ENCODE peak calls at places on chromosomes 5 and 9, in ten cellular contexts. One of them, this sample, is unnamed.
A peak's percentile ranks its signal among the peaks of the same experiment; 100 is the strongest.

GRCh38 chr5:10573487-10574145 is 9.7 kb downstream of the ANKRD33B start:
- DNase-seq in gastrocnemius medialis: no peak
- DNase-seq in testis: no peak
- DNase-seq in tibial artery: no peak
- DNase-seq in prostate gland: no peak
- DNase-seq in PC-3: no peak
- DNase-seq in suprapubic skin: no peak
- DNase-seq in uterus: no peak
- DNase-seq in heart right ventricle: no peak
- DNase-seq in transverse colon: no peak
- DNase-seq in this sample: no peak

GRCh38 chr5:155729684-155730059 is 597.3 kb upstream of the SGCD start:
- DNase-seq in PC-3: no peak
- DNase-seq in heart right ventricle: peak; percentile 63
- DNase-seq in suprapubic skin: no peak
- DNase-seq in gastrocnemius medialis: no peak
- DNase-seq in testis: peak; percentile 70
- DNase-seq in prostate gland: no peak
- DNase-seq in uterus: no peak
- DNase-seq in transverse colon: no peak
- DNase-seq in tibial artery: no peak
- DNase-seq in this sample: no peak

GRCh38 chr9:2390028-2390427 is 231.6 kb upstream of the VLDLR start:
- DNase-seq in suprapubic skin: no peak
- DNase-seq in testis: no peak
- DNase-seq in prostate gland: no peak
- DNase-seq in gastrocnemius medialis: no peak
- DNase-seq in heart right ventricle: no peak
- DNase-seq in PC-3: no peak
- DNase-seq in tibial artery: no peak
- DNase-seq in uterus: no peak
- DNase-seq in transverse colon: no peak
- DNase-seq in this sample: no peak

GRCh38 chr5:107560377-107560776 is 110.4 kb downstream of the EFNA5 start:
- DNase-seq in suprapubic skin: no peak
- DNase-seq in gastrocnemius medialis: no peak
- DNase-seq in uterus: no peak
- DNase-seq in heart right ventricle: no peak
- DNase-seq in testis: no peak
- DNase-seq in transverse colon: no peak
- DNase-seq in PC-3: no peak
- DNase-seq in tibial artery: no peak
- DNase-seq in prostate gland: no peak
- DNase-seq in this sample: no peak

GRCh38 chr5:147452137-147452838 is 57.6 kb downstream of the DPYSL3 start:
- DNase-seq in gastrocnemius medialis: no peak
- DNase-seq in suprapubic skin: no peak
- DNase-seq in testis: no peak
- DNase-seq in heart right ventricle: no peak
- DNase-seq in uterus: peak; percentile 30
- DNase-seq in PC-3: no peak
- DNase-seq in tibial artery: no peak
- DNase-seq in transverse colon: no peak
- DNase-seq in prostate gland: no peak
- DNase-seq in this sample: no peak

GRCh38 chr5:179377421-179378115 is 32.3 kb upstream of the ADAMTS2 start:
- DNase-seq in PC-3: no peak
- DNase-seq in testis: no peak
- DNase-seq in transverse colon: no peak
- DNase-seq in heart right ventricle: no peak
- DNase-seq in prostate gland: no peak
- DNase-seq in gastrocnemius medialis: no peak
- DNase-seq in tibial artery: no peak
- DNase-seq in suprapubic skin: peak; percentile 49
- DNase-seq in uterus: no peak
- DNase-seq in this sample: no peak

GRCh38 chr5:90626493-90626892 is 67.9 kb downstream of the ADGRV1 start:
- DNase-seq in prostate gland: no peak
- DNase-seq in PC-3: no peak
- DNase-seq in transverse colon: no peak
- DNase-seq in tibial artery: no peak
- DNase-seq in gastrocnemius medialis: no peak
- DNase-seq in uterus: no peak
- DNase-seq in testis: no peak
- DNase-seq in heart right ventricle: no peak
- DNase-seq in suprapubic skin: no peak
- DNase-seq in this sample: no peak

GRCh38 chr9:755454-756381 is 85.8 kb upstream of the DMRT1 start:
- DNase-seq in prostate gland: no peak
- DNase-seq in PC-3: peak; percentile 70
- DNase-seq in transverse colon: no peak
- DNase-seq in tibial artery: no peak
- DNase-seq in gastrocnemius medialis: no peak
- DNase-seq in uterus: no peak
- DNase-seq in heart right ventricle: no peak
- DNase-seq in suprapubic skin: no peak
- DNase-seq in testis: no peak
- DNase-seq in this sample: no peak

GRCh38 chr9:137423810-137424291 is 658 bp downstream of the NOXA1 start:
- DNase-seq in testis: no peak
- DNase-seq in transverse colon: peak; percentile 81
- DNase-seq in prostate gland: no peak
- DNase-seq in tibial artery: no peak
- DNase-seq in heart right ventricle: no peak
- DNase-seq in PC-3: peak; percentile 51
- DNase-seq in suprapubic skin: peak; percentile 81
- DNase-seq in gastrocnemius medialis: no peak
- DNase-seq in uterus: peak; percentile 41
- DNase-seq in this sample: peak; percentile 83

GRCh38 chr5:146291421-146292074 is 47.1 kb upstream of the POU4F3 start:
- DNase-seq in gastrocnemius medialis: no peak
- DNase-seq in heart right ventricle: peak; percentile 16
- DNase-seq in transverse colon: no peak
- DNase-seq in testis: no peak
- DNase-seq in PC-3: peak; percentile 77
- DNase-seq in suprapubic skin: no peak
- DNase-seq in tibial artery: no peak
- DNase-seq in uterus: no peak
- DNase-seq in prostate gland: no peak
- DNase-seq in this sample: no peak

GRCh38 chr5:1324301-1324700 is 20.6 kb downstream of the CLPTM1L start:
- DNase-seq in heart right ventricle: no peak
- DNase-seq in suprapubic skin: no peak
- DNase-seq in PC-3: no peak
- DNase-seq in testis: peak; percentile 9
- DNase-seq in uterus: no peak
- DNase-seq in transverse colon: no peak
- DNase-seq in gastrocnemius medialis: no peak
- DNase-seq in tibial artery: peak; percentile 1
- DNase-seq in prostate gland: no peak
- DNase-seq in this sample: peak; percentile 7
- TF ChIP-seq CTCF in heart right ventricle: no peak
- TF ChIP-seq CTCF in suprapubic skin: no peak
- TF ChIP-seq CTCF in PC-3: no peak
- TF ChIP-seq CTCF in testis: no peak
- TF ChIP-seq CTCF in uterus: no peak
- TF ChIP-seq CTCF in transverse colon: no peak
- TF ChIP-seq CTCF in gastrocnemius medialis: no peak
- TF ChIP-seq CTCF in tibial artery: no peak
- TF ChIP-seq CTCF in prostate gland: no peak
- TF ChIP-seq CTCF in this sample: no peak

GRCh38 chr5:172385164-172385563 is 69.2 kb downstream of the SH3PXD2B start:
- DNase-seq in heart right ventricle: no peak
- DNase-seq in prostate gland: no peak
- DNase-seq in gastrocnemius medialis: no peak
- DNase-seq in uterus: no peak
- DNase-seq in suprapubic skin: no peak
- DNase-seq in tibial artery: no peak
- DNase-seq in testis: no peak
- DNase-seq in transverse colon: no peak
- DNase-seq in PC-3: no peak
- DNase-seq in this sample: no peak

GRCh38 chr5:172385661-172386187 is 68.6 kb downstream of the SH3PXD2B start:
- DNase-seq in gastrocnemius medialis: no peak
- DNase-seq in suprapubic skin: no peak
- DNase-seq in heart right ventricle: no peak
- DNase-seq in uterus: no peak
- DNase-seq in tibial artery: no peak
- DNase-seq in prostate gland: peak; percentile 24
- DNase-seq in testis: no peak
- DNase-seq in PC-3: no peak
- DNase-seq in transverse colon: no peak
- DNase-seq in this sample: no peak

GRCh38 chr5:172395483-172395882 is 58.8 kb downstream of the SH3PXD2B start:
- DNase-seq in gastrocnemius medialis: no peak
- DNase-seq in uterus: no peak
- DNase-seq in PC-3: no peak
- DNase-seq in suprapubic skin: no peak
- DNase-seq in testis: no peak
- DNase-seq in heart right ventricle: no peak
- DNase-seq in prostate gland: no peak
- DNase-seq in tibial artery: no peak
- DNase-seq in transverse colon: no peak
- DNase-seq in this sample: no peak

DNA sequence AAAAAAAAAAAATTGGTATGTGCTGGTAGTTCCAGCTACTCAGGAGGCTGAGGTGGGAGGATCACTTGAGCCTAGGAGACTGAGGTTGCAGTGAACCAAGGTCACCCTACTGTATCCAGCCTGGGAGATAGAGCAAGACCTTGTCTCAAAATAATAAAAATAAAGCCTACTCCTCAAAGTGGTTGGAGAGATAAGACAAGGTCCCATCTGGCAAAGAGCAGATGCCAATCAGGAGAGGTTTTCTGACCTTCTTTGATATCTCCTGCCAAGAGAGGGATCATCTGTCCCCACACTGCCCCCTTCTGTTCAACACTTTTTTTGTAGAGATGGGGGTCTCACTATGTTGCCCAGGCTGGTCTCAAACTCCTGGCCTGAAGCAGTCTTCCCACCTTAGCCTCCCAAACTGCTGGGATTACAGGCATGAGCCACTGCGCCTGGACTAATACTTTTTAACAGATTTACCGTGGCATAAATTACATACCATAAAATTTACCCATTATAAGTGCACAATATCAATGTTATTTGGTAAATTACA is 64.7 kb downstream of the SH3PXD2B start:
- DNase-seq in tibial artery: no peak
- DNase-seq in suprapubic skin: no peak
- DNase-seq in testis: no peak
- DNase-seq in uterus: no peak
- DNase-seq in heart right ventricle: no peak
- DNase-seq in gastrocnemius medialis: no peak
- DNase-seq in transverse colon: no peak
- DNase-seq in PC-3: no peak
- DNase-seq in prostate gland: no peak
- DNase-seq in this sample: no peak
- H3K36me3 ChIP-seq in tibial artery: peaks cover 59% of the 10 kb centered on the region
- H3K36me3 ChIP-seq in suprapubic skin: peaks cover 52% of the 10 kb centered on the region
- H3K36me3 ChIP-seq in testis: no peaks in the 10 kb centered on the region
- H3K36me3 ChIP-seq in uterus: no peaks in the 10 kb centered on the region
- H3K36me3 ChIP-seq in heart right ventricle: peaks cover 60% of the 10 kb centered on the region
- H3K36me3 ChIP-seq in gastrocnemius medialis: peaks cover 6% of the 10 kb centered on the region
- H3K36me3 ChIP-seq in transverse colon: peaks cover 11% of the 10 kb centered on the region
- H3K36me3 ChIP-seq in PC-3: no peaks in the 10 kb centered on the region
- H3K36me3 ChIP-seq in prostate gland: no peaks in the 10 kb centered on the region
- H3K36me3 ChIP-seq in this sample: no peaks in the 10 kb centered on the region

DNA sequence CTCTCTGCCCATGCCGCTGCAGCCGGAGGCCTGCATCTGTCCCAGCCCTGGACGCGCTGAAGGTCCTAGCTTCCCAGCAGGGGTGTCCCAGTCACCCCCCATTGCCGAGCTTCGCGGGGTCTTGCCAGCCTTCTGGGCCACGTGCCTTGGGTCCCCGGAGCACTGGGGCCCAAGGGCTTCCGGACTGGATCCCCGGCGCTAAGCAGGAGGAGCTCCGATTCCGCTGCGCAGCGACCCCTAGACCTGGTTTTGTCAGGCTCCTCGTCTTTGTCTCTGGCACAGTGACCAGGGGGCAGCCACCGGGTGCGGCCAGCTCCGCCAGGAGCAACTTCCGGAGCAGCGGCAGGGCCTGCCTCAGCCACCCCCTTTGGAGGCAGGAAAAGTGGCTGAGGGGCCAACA is 3.3 kb upstream of the IRX1 start:
- DNase-seq in uterus: no peak
- DNase-seq in PC-3: no peak
- DNase-seq in suprapubic skin: no peak
- DNase-seq in prostate gland: no peak
- DNase-seq in tibial artery: no peak
- DNase-seq in heart right ventricle: no peak
- DNase-seq in testis: no peak
- DNase-seq in gastrocnemius medialis: no peak
- DNase-seq in transverse colon: no peak
- DNase-seq in this sample: no peak
- H3K9me3 ChIP-seq in uterus: no peaks in the 10 kb centered on the region
- H3K9me3 ChIP-seq in PC-3: no peaks in the 10 kb centered on the region
- H3K9me3 ChIP-seq in suprapubic skin: no peaks in the 10 kb centered on the region
- H3K9me3 ChIP-seq in prostate gland: no peaks in the 10 kb centered on the region
- H3K9me3 ChIP-seq in tibial artery: no peaks in the 10 kb centered on the region
- H3K9me3 ChIP-seq in heart right ventricle: no peaks in the 10 kb centered on the region
- H3K9me3 ChIP-seq in testis: no peaks in the 10 kb centered on the region
- H3K9me3 ChIP-seq in gastrocnemius medialis: no peaks in the 10 kb centered on the region
- H3K9me3 ChIP-seq in transverse colon: no peaks in the 10 kb centered on the region
- H3K9me3 ChIP-seq in this sample: no peaks in the 10 kb centered on the region

GRCh38 chr9:92438900-92439526 is 14.7 kb upstream of the OMD start:
- DNase-seq in gastrocnemius medialis: no peak
- DNase-seq in tibial artery: no peak
- DNase-seq in suprapubic skin: no peak
- DNase-seq in uterus: no peak
- DNase-seq in testis: no peak
- DNase-seq in transverse colon: no peak
- DNase-seq in prostate gland: no peak
- DNase-seq in PC-3: peak; percentile 24
- DNase-seq in heart right ventricle: no peak
- DNase-seq in this sample: no peak
- TF ChIP-seq CTCF in gastrocnemius medialis: no peak
- TF ChIP-seq CTCF in tibial artery: peak; percentile 39
- TF ChIP-seq CTCF in suprapubic skin: no peak
- TF ChIP-seq CTCF in uterus: peak; percentile 24
- TF ChIP-seq CTCF in testis: no peak
- TF ChIP-seq CTCF in transverse colon: peak; percentile 31
- TF ChIP-seq CTCF in prostate gland: no peak
- TF ChIP-seq CTCF in PC-3: peak; percentile 16
- TF ChIP-seq CTCF in heart right ventricle: peak; percentile 47
- TF ChIP-seq CTCF in this sample: no peak

DNA sequence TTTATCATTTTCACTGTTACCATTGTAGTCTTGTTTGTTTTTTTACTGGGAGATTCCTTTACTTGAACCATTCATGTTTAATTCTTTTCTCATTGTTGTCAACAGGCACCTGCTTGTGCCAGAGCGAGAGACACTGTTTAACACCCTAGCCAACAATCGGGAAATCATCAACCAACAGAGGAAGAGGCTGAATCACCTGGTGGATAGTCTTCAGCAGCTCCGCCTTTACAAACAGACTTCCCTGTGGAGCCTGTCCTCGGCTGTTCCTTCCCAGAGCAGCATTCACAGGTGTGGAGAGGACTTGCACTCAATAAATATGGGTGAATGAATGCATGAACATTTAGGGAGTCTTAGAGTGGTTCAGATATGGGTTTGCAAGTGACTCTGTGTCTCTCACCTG is 37.5 kb downstream of the NUP214 start:
- DNase-seq in gastrocnemius medialis: no peak
- DNase-seq in testis: no peak
- DNase-seq in tibial artery: no peak
- DNase-seq in suprapubic skin: no peak
- DNase-seq in prostate gland: no peak
- DNase-seq in PC-3: no peak
- DNase-seq in uterus: no peak
- DNase-seq in transverse colon: no peak
- DNase-seq in heart right ventricle: no peak
- DNase-seq in this sample: no peak
- H3K36me3 ChIP-seq in gastrocnemius medialis: peaks cover 74% of the 10 kb centered on the region
- H3K36me3 ChIP-seq in testis: no peaks in the 10 kb centered on the region
- H3K36me3 ChIP-seq in tibial artery: peaks cover 88% of the 10 kb centered on the region
- H3K36me3 ChIP-seq in suprapubic skin: peaks cover 80% of the 10 kb centered on the region
- H3K36me3 ChIP-seq in prostate gland: peaks cover 3% of the 10 kb centered on the region
- H3K36me3 ChIP-seq in PC-3: peaks cover 42% of the 10 kb centered on the region
- H3K36me3 ChIP-seq in uterus: no peaks in the 10 kb centered on the region
- H3K36me3 ChIP-seq in transverse colon: peaks cover 57% of the 10 kb centered on the region
- H3K36me3 ChIP-seq in heart right ventricle: peaks cover 93% of the 10 kb centered on the region
- H3K36me3 ChIP-seq in this sample: peaks cover 53% of the 10 kb centered on the region